ENCODE peak calls at places on chromosomes 13 and 19, in nine cellular contexts. W is sciatic nerve; Y is Right ventricle myocardium superior; P is right lobe of liver; L is activated CD4-positive, alpha-beta T cell treated with anti-CD3 and anti-CD28 coated beads for 36 hours; G is activated T-cell treated with anti-CD3 and anti-CD28 coated beads, Interleukin-2, amount 50 U/mL, for 72 hours; I is aorta; M is central memory CD8-positive, alpha-beta T cell; U is Right ventricle myocardium inferior. Z is an unnamed sample.

GRCh38 chr13:33123066-33123940 is 107.1 kb downstream of the KL start:
- ATAC-seq in U (peak), L (no peak), M (no peak), G (no peak), W (peak), I (no peak), Y (peak), P (peak), Z (peak)

GRCh38 chr13:21046203-21046602 is 15.2 kb downstream of the LATS2 start:
- ATAC-seq in L (no peak), U (no peak), G (no peak), M (no peak), P (no peak), I (no peak), W (no peak), Y (peak), Z (no peak)

GRCh38 chr19:7618771-7619510 is 10.4 kb downstream of the XAB2 start:
- ATAC-seq in L (no peak), M (no peak), G (no peak), U (no peak), P (peak), W (peak), Y (peak), I (no peak), Z (no peak)

GRCh38 chr13:39415003-39415402 is 188.0 kb downstream of the LHFPL6 start:
- ATAC-seq in L (no peak), P (peak), U (peak), Y (peak), W (peak), M (no peak), G (no peak), I (peak), Z (peak)

GRCh38 chr13:48739346-48740037 is 85.8 kb downstream of the CYSLTR2 start:
- ATAC-seq in M (no peak), L (no peak), U (peak), Y (peak), G (no peak), W (peak), I (no peak), P (peak), Z (no peak)

GRCh38 chr19:709965-710714 is 1.4 kb downstream of the PALM start:
- ATAC-seq in G (no peak), L (no peak), W (peak), I (peak), U (peak), M (no peak), P (peak), Y (peak), Z (peak)

GRCh38 chr19:43749152-43749551 is 5.6 kb downstream of the SMG9 start:
- ATAC-seq in G (no peak), P (no peak), M (no peak), L (no peak), Y (no peak), W (no peak), U (no peak), I (no peak), Z (no peak)

GRCh38 chr19:11551603-11552235 is 7.3 kb downstream of the ELOF1 start:
- ATAC-seq in W (peak), U (no peak), L (peak), P (peak), Y (no peak), I (peak), M (no peak), G (peak), Z (peak)

Z was measured in gastroesophageal sphincter.